ENCODE peak calls at places on chromosomes 5 and 9, in seven cellular contexts. E, Y, R, Q, W, C and M are unnamed samples.
A peak's percentile ranks its signal among the peaks of the same experiment; 100 is the strongest.

GRCh38 chr5:147780924-147781530 is 1.5 kb downstream of the JAKMIP2 start:
- DNase-seq in Q (no peak), E (no peak), C (no peak), R (no peak), W (no peak), Y (no peak), M (no peak)

GRCh38 chr9:125189011-125189360 is 617 bp downstream of the PPP6C start:
- DNase-seq in C (no peak), R (no peak), Y (peak; percentile 65), E (peak; percentile 58), W (peak; percentile 48), Q (no peak), M (no peak)

GRCh38 chr5:111765613-111766012 is 8.6 kb upstream of the NREP start:
- DNase-seq in Q (no peak), E (no peak), Y (no peak), R (no peak), W (no peak), C (no peak), M (no peak)

GRCh38 chr9:4678679-4679267 is 596 bp upstream of the CDC37L1 start:
- DNase-seq in Y (no peak), E (peak; percentile 66), R (no peak), C (peak; percentile 19), Q (no peak), W (peak; percentile 54), M (no peak)

GRCh38 chr9:116499986-116500871 is 186.9 kb upstream of the TRIM32 start:
- DNase-seq in Y (no peak), Q (no peak), W (peak; percentile 49), R (no peak), C (peak; percentile 71), E (peak; percentile 76), M (no peak)

GRCh38 chr9:27407966-27408365 is 111.0 kb upstream of the EQTN start:
- DNase-seq in E (no peak), W (peak; percentile 46), C (peak; percentile 22), R (no peak), Y (no peak), Q (no peak), M (no peak)

GRCh38 chr5:124661317-124662141 is 84.9 kb downstream of the ZNF608 start:
- DNase-seq in R (peak; percentile 91), C (peak; percentile 92), Y (no peak), Q (no peak), W (peak; percentile 90), E (peak; percentile 60), M (no peak)

GRCh38 chr5:65914644-65915196 is 11.7 kb upstream of the ERBIN start:
- DNase-seq in Y (no peak), E (no peak), R (peak; percentile 46), W (no peak), C (no peak), Q (no peak), M (no peak)

GRCh38 chr5:40442346-40442745 is 237.4 kb upstream of the PTGER4 start:
- DNase-seq in W (peak; percentile 60), E (peak; percentile 74), Y (no peak), C (peak; percentile 83), R (no peak), Q (no peak), M (no peak)

GRCh38 chr9:13076616-13077015 is 202.9 kb downstream of the MPDZ start:
- DNase-seq in E (no peak), Q (no peak), C (no peak), Y (no peak), R (no peak), W (no peak), M (no peak)

GRCh38 chr5:146475190-146475801 is 28.2 kb downstream of the TCERG1 start:
- DNase-seq in W (no peak), Y (no peak), C (no peak), Q (no peak), E (no peak), R (no peak), M (no peak)

GRCh38 chr9:84557751-84558150 is 111.8 kb upstream of the NTRK2 start:
- DNase-seq in W (no peak), Y (no peak), E (no peak), C (no peak), R (no peak), Q (no peak), M (no peak)

GRCh38 chr5:10145922-10146321 is 103.8 kb downstream of the ATPSCKMT start:
- DNase-seq in Y (no peak), E (peak; percentile 69), R (no peak), W (peak; percentile 50), Q (no peak), C (peak; percentile 66), M (no peak)

GRCh38 chr9:122372856-122373845 is 2.3 kb downstream of the PTGS1 start:
- DNase-seq in Q (no peak), E (no peak), R (no peak), Y (no peak), W (no peak), C (no peak), M (no peak)

GRCh38 chr5:126837242-126837641 is 60.3 kb downstream of the LMNB1 start:
- DNase-seq in Q (no peak), E (no peak), W (no peak), R (no peak), C (no peak), Y (no peak), M (no peak)
- H3K36me3 ChIP-seq in Q (no peaks in the 10 kb centered on the region), E (no peaks in the 10 kb centered on the region), W (no peaks in the 10 kb centered on the region), R (no peaks in the 10 kb centered on the region), C (peaks cover 3% of the 10 kb centered on the region), Y (peaks cover 5% of the 10 kb centered on the region), M (no peaks in the 10 kb centered on the region)

DNA sequence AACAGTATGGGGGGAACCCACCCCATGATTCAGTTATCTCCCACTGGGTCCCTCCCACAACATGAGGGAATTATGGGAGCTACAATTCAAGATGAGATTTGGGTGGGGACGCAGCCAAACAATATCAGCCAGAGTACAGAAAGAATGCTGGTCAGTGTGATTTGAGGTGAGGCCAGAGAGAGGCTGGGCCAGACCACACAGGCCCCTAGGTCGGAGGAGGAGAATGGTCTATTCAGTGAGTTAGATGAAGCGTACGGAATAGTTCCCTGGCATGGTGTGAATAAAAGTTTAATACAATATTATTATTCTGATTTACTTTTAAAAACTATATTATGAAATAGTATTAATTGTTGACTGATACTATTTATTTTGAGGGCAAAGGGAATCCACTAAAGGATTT is 39.7 kb downstream of the PCSK5 start:
- DNase-seq in Q (no peak), E (no peak), Y (no peak), W (no peak), C (no peak), R (no peak), M (no peak)
- H3K9me3 ChIP-seq in Q (no peaks in the 10 kb centered on the region), E (no peaks in the 10 kb centered on the region), Y (no peaks in the 10 kb centered on the region), W (no peaks in the 10 kb centered on the region), C (no peaks in the 10 kb centered on the region), R (no peaks in the 10 kb centered on the region), M (no peaks in the 10 kb centered on the region)

GRCh38 chr9:96482471-96482870 is 32.5 kb downstream of the HABP4 start:
- DNase-seq in C (no peak), Y (no peak), R (no peak), W (no peak), E (peak; percentile 23), Q (no peak), M (no peak)

GRCh38 chr9:96476013-96476412 is 26.0 kb downstream of the HABP4 start:
- DNase-seq in W (no peak), Q (no peak), Y (no peak), R (no peak), E (no peak), C (no peak), M (no peak)

GRCh38 chr9:96478829-96479371 is 28.9 kb downstream of the HABP4 start:
- DNase-seq in Y (no peak), W (peak; percentile 9), Q (no peak), R (no peak), C (peak; percentile 49), E (peak; percentile 38), M (no peak)

GRCh38 chr9:96480736-96481135 is 30.8 kb downstream of the HABP4 start:
- DNase-seq in Q (no peak), C (no peak), Y (no peak), W (no peak), E (no peak), R (no peak), M (no peak)

DNA sequence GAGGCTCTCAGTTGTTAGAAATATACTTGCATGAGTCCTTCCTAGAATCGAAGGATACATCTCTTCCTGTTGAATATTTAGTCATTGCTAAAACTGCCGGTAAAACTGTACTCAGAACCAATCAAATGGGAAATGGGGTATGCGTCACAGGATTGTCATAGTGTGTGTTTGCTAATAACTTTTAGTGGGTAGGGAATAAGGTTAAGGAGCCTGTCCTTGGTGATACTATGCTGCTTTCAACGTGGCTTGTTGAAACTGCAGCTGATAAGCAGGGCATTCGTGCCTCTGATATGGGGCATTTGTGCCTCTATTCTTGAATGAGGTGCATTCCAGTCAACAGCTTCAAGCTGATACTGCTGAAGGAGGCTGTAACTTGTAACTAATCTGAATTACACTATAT is 26.6 kb downstream of the HABP4 start:
- DNase-seq in W (no peak), Q (no peak), R (no peak), Y (no peak), C (peak; percentile 75), E (no peak), M (no peak)
- H3K36me3 ChIP-seq in W (peaks cover 26% of the 10 kb centered on the region), Q (peaks cover 3% of the 10 kb centered on the region), R (no peaks in the 10 kb centered on the region), Y (peaks cover 25% of the 10 kb centered on the region), C (peaks cover 20% of the 10 kb centered on the region), E (peaks cover 53% of the 10 kb centered on the region), M (peaks cover 11% of the 10 kb centered on the region)

GRCh38 chr5:179270581-179271300 is 74.5 kb downstream of the ADAMTS2 start:
- DNase-seq in R (peak; percentile 26), Y (peak; percentile 46), C (peak; percentile 47), E (peak; percentile 60), W (no peak), Q (peak; percentile 79), M (no peak)

GRCh38 chr5:179268966-179269693 is 76.1 kb downstream of the ADAMTS2 start:
- DNase-seq in W (no peak), Y (no peak), Q (peak; percentile 16), R (no peak), E (no peak), C (no peak), M (no peak)

GRCh38 chr5:179271301-179271650 is 74.0 kb downstream of the ADAMTS2 start:
- DNase-seq in W (no peak), R (peak; percentile 21), C (no peak), E (no peak), Q (no peak), Y (peak; percentile 44), M (peak; percentile 18)

GRCh38 chr5:179268399-179268952 is 76.8 kb downstream of the ADAMTS2 start:
- DNase-seq in R (peak; percentile 21), W (no peak), Q (peak; percentile 23), Y (peak; percentile 38), E (no peak), C (no peak), M (no peak)

GRCh38 chr5:179269781-179270543 is 75.3 kb downstream of the ADAMTS2 start:
- DNase-seq in W (no peak), C (no peak), Q (peak; percentile 28), R (no peak), Y (peak; percentile 28), E (peak; percentile 53), M (no peak)
- H3K9me3 ChIP-seq in W (no peaks in the 10 kb centered on the region), C (no peaks in the 10 kb centered on the region), Q (no peaks in the 10 kb centered on the region), R (no peaks in the 10 kb centered on the region), Y (no peaks in the 10 kb centered on the region), E (no peaks in the 10 kb centered on the region), M (no peaks in the 10 kb centered on the region)

DNA sequence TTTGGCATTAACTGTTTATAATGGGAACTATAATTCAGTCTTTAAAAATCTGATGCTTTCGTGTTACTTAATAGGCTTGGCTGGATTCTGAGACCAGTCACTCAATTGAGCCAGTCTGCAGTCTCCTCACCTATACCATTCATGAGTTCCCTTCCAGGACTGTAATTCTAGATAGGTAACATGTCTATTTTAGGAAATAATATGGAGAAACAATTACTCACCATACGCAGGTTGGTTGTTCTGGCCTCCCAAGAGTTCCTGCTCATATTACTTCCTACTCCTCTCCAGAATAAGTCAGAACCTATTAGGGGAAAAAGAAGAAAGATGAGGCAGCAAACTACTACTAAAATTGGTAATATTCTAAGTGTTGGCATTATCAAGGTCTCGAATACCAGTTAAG is 4.5 kb upstream of the IARS1 start:
- DNase-seq in E (no peak), Y (no peak), W (no peak), R (no peak), C (no peak), Q (no peak), M (no peak)
- H3K36me3 ChIP-seq in E (peaks cover 69% of the 10 kb centered on the region), Y (peaks cover 64% of the 10 kb centered on the region), W (peaks cover 11% of the 10 kb centered on the region), R (no peaks in the 10 kb centered on the region), C (peaks cover 20% of the 10 kb centered on the region), Q (no peaks in the 10 kb centered on the region), M (peaks cover 25% of the 10 kb centered on the region)